ENCODE peak calls at places on chromosome 7, in four cellular contexts. T is NCI-H2171 treated with DMSO at 0.1 percent for 48 hours, Y is myocyte, E is vagina. D is an unnamed sample.
A peak's percentile ranks its signal among the peaks of the same experiment; 100 is the strongest.

GRCh38 chr7:625376-625971 is 101.0 kb upstream of the DNAAF5 start:
- DNase-seq in T (no peak), E (no peak), Y (no peak), D (no peak)

GRCh38 chr7:133150760-133151159 is 68.9 kb upstream of the CHCHD3 start:
- DNase-seq in Y (no peak), E (no peak), T (no peak), D (no peak)

GRCh38 chr7:79244482-79244881 is 209.0 kb downstream of the MAGI2 start:
- DNase-seq in Y (peak; percentile 96), E (no peak), T (no peak), D (peak; percentile 60)

GRCh38 chr7:133688483-133689239 is 435.8 kb downstream of the EXOC4 start:
- DNase-seq in E (no peak), T (no peak), Y (no peak), D (no peak)

GRCh38 chr7:2932761-2933251 is 88.7 kb upstream of the GNA12 start:
- DNase-seq in T (no peak), E (no peak), Y (no peak), D (no peak)

GRCh38 chr7:3068568-3068967 is 24.9 kb upstream of the CARD11 start:
- DNase-seq in E (no peak), T (no peak), Y (peak; percentile 5), D (no peak)

GRCh38 chr7:117645456-117646181 is 165.8 kb downstream of the CFTR start:
- DNase-seq in T (no peak), Y (peak; percentile 20), E (no peak), D (no peak)

GRCh38 chr7:119720541-119720940 is 552.4 kb upstream of the KCND2 start:
- DNase-seq in E (no peak), Y (peak; percentile 68), T (no peak), D (peak; percentile 14)

GRCh38 chr7:19181634-19182033 is 36.4 kb upstream of the FERD3L start:
- DNase-seq in Y (no peak), T (no peak), E (no peak), D (no peak)

GRCh38 chr7:47968852-47969774 is 10.3 kb downstream of the HUS1 start:
- DNase-seq in E (no peak), Y (peak; percentile 83), T (peak; percentile 87), D (peak; percentile 81)

GRCh38 chr7:29199776-29200175 is 5.2 kb downstream of the CHN2 start:
- DNase-seq in T (no peak), Y (no peak), E (no peak), D (no peak)

GRCh38 chr7:21542891-21543527 is at the start of gene DNAH11:
- DNase-seq in T (no peak), E (no peak), Y (no peak), D (peak; percentile 73)

GRCh38 chr7:143437568-143437967 is 5.7 kb upstream of the TAS2R60 start:
- DNase-seq in T (no peak), E (peak; percentile 40), Y (no peak), D (no peak)

GRCh38 chr7:118590107-118590506 is 365.6 kb downstream of the ANKRD7 start:
- DNase-seq in E (no peak), Y (no peak), T (peak; percentile 14), D (peak; percentile 66)

GRCh38 chr7:37820708-37821468 is 27.5 kb upstream of the NME8 start:
- DNase-seq in Y (no peak), E (no peak), T (no peak), D (no peak)

GRCh38 chr7:49670991-49671390 is 102.4 kb upstream of the VWC2 start:
- DNase-seq in E (no peak), T (no peak), Y (no peak), D (no peak)

GRCh38 chr7:42945821-42946615 is 13.8 kb downstream of the MRPL32 start:
- DNase-seq in T (no peak), Y (no peak), E (no peak), D (no peak)

GRCh38 chr7:82559203-82559805 is 115.7 kb upstream of the CACNA2D1 start:
- DNase-seq in Y (peak; percentile 94), T (peak; percentile 98), E (no peak), D (peak; percentile 75)

GRCh38 chr7:157010588-157011332 is at the start of gene MNX1:
- DNase-seq in Y (peak; percentile 45), T (peak; percentile 86), E (no peak), D (peak; percentile 92)

GRCh38 chr7:144390481-144390880 is 13.0 kb downstream of the NOBOX start:
- DNase-seq in E (peak; percentile 56), T (peak; percentile 40), Y (no peak), D (no peak)

GRCh38 chr7:26073041-26073440 is 79.0 kb upstream of the NFE2L3 start:
- DNase-seq in Y (no peak), T (no peak), E (no peak), D (no peak)

GRCh38 chr7:95012001-95012400 is 104.6 kb downstream of the PPP1R9A start:
- DNase-seq in Y (no peak), T (no peak), E (no peak), D (no peak)

GRCh38 chr7:45187089-45187945 is 29.7 kb downstream of the RAMP3 start:
- DNase-seq in E (peak; percentile 72), Y (peak; percentile 65), T (no peak), D (peak; percentile 14)

GRCh38 chr7:27174077-27175004 is at the start of gene HOXA10:
- DNase-seq in E (no peak), T (peak; percentile 41), Y (peak; percentile 44), D (peak; percentile 40)

GRCh38 chr7:88318196-88318595 is 11.5 kb upstream of the STEAP4 start:
- DNase-seq in E (no peak), T (no peak), Y (no peak), D (no peak)

GRCh38 chr7:108181073-108181985 is 51.2 kb upstream of the LAMB4 start:
- DNase-seq in T (peak; percentile 80), Y (peak; percentile 81), E (no peak), D (peak; percentile 82)

GRCh38 chr7:90404777-90405176 is 1.5 kb downstream of the CLDN12 start:
- DNase-seq in E (no peak), T (no peak), Y (peak; percentile 30), D (no peak)

GRCh38 chr7:21960922-21961321 is 15.2 kb upstream of the CDCA7L start:
- DNase-seq in Y (peak; percentile 49), T (no peak), E (no peak), D (no peak)

GRCh38 chr7:117269895-117270294 is 53.0 kb downstream of the WNT2 start:
- DNase-seq in Y (peak; percentile 59), T (no peak), E (no peak), D (no peak)